ENCODE peak calls at places on chromosomes 16 and 17, in six cellular contexts. H is mesenchymal stem cell, D is neuronal stem cell, P is IMR-90, S is H1, X is trophoblast cell. N is an unnamed sample.

GRCh38 chr16:31214705-31215286 is 877 bp downstream of the TRIM72 start:
- DNase-seq in H (no peak), D (no peak), P (no peak), S (no peak), X (no peak), N (no peak)

GRCh38 chr17:73902416-73903181 is 258.4 kb upstream of the SDK2 start:
- DNase-seq in H (no peak), D (no peak), P (no peak), S (no peak), X (no peak), N (no peak)

GRCh38 chr16:71367243-71367976 is 8.9 kb downstream of the CALB2 start:
- DNase-seq in H (peak), D (peak), P (peak), S (peak), X (peak), N (peak)

GRCh38 chr17:48494335-48494734 is 36.5 kb downstream of the HOXB1 start:
- DNase-seq in H (peak), D (no peak), P (peak), S (no peak), X (no peak), N (no peak)

GRCh38 chr17:48429156-48429555 is 858 bp downstream of the SKAP1 start:
- DNase-seq in H (no peak), D (no peak), P (no peak), S (no peak), X (no peak), N (peak)

GRCh38 chr17:67520282-67520906 is 143.3 kb downstream of the PITPNC1 start:
- DNase-seq in H (peak), D (no peak), P (peak), S (no peak), X (no peak), N (no peak)

GRCh38 chr17:78166416-78166815 is 2.0 kb upstream of the SYNGR2 start:
- DNase-seq in H (no peak), D (no peak), P (no peak), S (no peak), X (no peak), N (no peak)

GRCh38 chr16:68744744-68745280 is 7.7 kb downstream of the CDH1 start:
- DNase-seq in H (no peak), D (no peak), P (peak), S (no peak), X (peak), N (peak)

GRCh38 chr17:31266042-31266441 is 31.0 kb downstream of the OMG start:
- DNase-seq in H (peak), D (no peak), P (no peak), S (no peak), X (no peak), N (peak)

GRCh38 chr17:32299579-32300158 is 34.0 kb downstream of the RHBDL3 start:
- DNase-seq in H (no peak), D (no peak), P (no peak), S (no peak), X (no peak), N (no peak)

GRCh38 chr17:76142044-76143041 is 1.3 kb upstream of the FOXJ1 start:
- DNase-seq in H (no peak), D (no peak), P (no peak), S (no peak), X (no peak), N (no peak)

GRCh38 chr17:45227101-45227591 is 5.5 kb downstream of the FMNL1 start:
- DNase-seq in H (no peak), D (no peak), P (no peak), S (no peak), X (no peak), N (no peak)

GRCh38 chr17:1201132-1201702 is 21.4 kb upstream of the ABR start:
- DNase-seq in H (no peak), D (no peak), P (no peak), S (no peak), X (no peak), N (no peak)

GRCh38 chr16:88886915-88887521 is 20.6 kb upstream of the PABPN1L start:
- DNase-seq in H (peak), D (no peak), P (peak), S (no peak), X (no peak), N (no peak)

GRCh38 chr17:50046667-50047066 is 9.2 kb upstream of the ITGA3 start:
- DNase-seq in H (no peak), D (no peak), P (no peak), S (no peak), X (no peak), N (no peak)

GRCh38 chr17:82148997-82149396 is 51.0 kb upstream of the FASN start:
- DNase-seq in H (no peak), D (no peak), P (no peak), S (no peak), X (no peak), N (no peak)

GRCh38 chr16:53754938-53755910 is 51.3 kb downstream of the FTO start:
- DNase-seq in H (peak), D (no peak), P (peak), S (no peak), X (no peak), N (no peak)

GRCh38 chr17:40224707-40225092 is 5.6 kb downstream of the WIPF2 start:
- DNase-seq in H (no peak), D (no peak), P (peak), S (no peak), X (no peak), N (no peak)

GRCh38 chr17:42221886-42222745 is 27.8 kb upstream of the GHDC start:
- DNase-seq in H (peak), D (peak), P (peak), S (peak), X (peak), N (peak)

GRCh38 chr16:11399261-11399831 is 54.1 kb downstream of the RMI2 start:
- DNase-seq in H (no peak), D (no peak), P (no peak), S (no peak), X (no peak), N (no peak)

GRCh38 chr17:57940217-57940616 is 15.0 kb downstream of the CUEDC1 start:
- DNase-seq in H (no peak), D (no peak), P (no peak), S (no peak), X (no peak), N (no peak)

GRCh38 chr16:49365711-49366509 is 7.7 kb upstream of the C16orf78 start:
- DNase-seq in H (no peak), D (no peak), P (no peak), S (no peak), X (no peak), N (no peak)

GRCh38 chr17:67246648-67247415 is 1.8 kb upstream of the HELZ start:
- DNase-seq in H (peak), D (no peak), P (peak), S (peak), X (peak), N (peak)

GRCh38 chr17:6303664-6304063 is 131.3 kb downstream of the AIPL1 start:
- DNase-seq in H (peak), D (peak), P (no peak), S (no peak), X (no peak), N (peak)

GRCh38 chr17:65699459-65699858 is 138.0 kb upstream of the AXIN2 start:
- DNase-seq in H (no peak), D (no peak), P (no peak), S (no peak), X (no peak), N (no peak)

GRCh38 chr17:77119668-77120301 is 21.0 kb upstream of the SEC14L1 start:
- DNase-seq in H (no peak), D (no peak), P (no peak), S (no peak), X (peak), N (no peak)

GRCh38 chr16:65178151-65178550 is 56.3 kb upstream of the CDH11 start:
- DNase-seq in H (peak), D (no peak), P (peak), S (no peak), X (no peak), N (no peak)

GRCh38 chr16:81397058-81397878 is 47.3 kb upstream of the CMIP start:
- DNase-seq in H (no peak), D (no peak), P (no peak), S (no peak), X (no peak), N (no peak)

GRCh38 chr16:30658731-30659506 is 688 bp downstream of the FBRS start:
- DNase-seq in H (peak), D (peak), P (peak), S (peak), X (peak), N (peak)

GRCh38 chr17:67452681-67453554 is 75.8 kb downstream of the PITPNC1 start:
- DNase-seq in H (no peak), D (no peak), P (no peak), S (no peak), X (no peak), N (no peak)

GRCh38 chr16:87970206-87970605 is 19.0 kb downstream of the BANP start:
- DNase-seq in H (no peak), D (no peak), P (peak), S (no peak), X (no peak), N (no peak)

GRCh38 chr16:25126820-25127232 is 15.3 kb downstream of the LCMT1 start:
- DNase-seq in H (peak), D (no peak), P (peak), S (no peak), X (peak), N (peak)

GRCh38 chr17:48545022-48545376 is at the start of gene HOXB2:
- DNase-seq in H (peak), D (no peak), P (peak), S (no peak), X (no peak), N (no peak)

GRCh38 chr17:17079761-17080160 is 37.5 kb downstream of the MPRIP start:
- DNase-seq in H (no peak), D (no peak), P (no peak), S (no peak), X (no peak), N (no peak)

GRCh38 chr17:72426948-72427760 is 306.3 kb downstream of the SOX9 start:
- DNase-seq in H (no peak), D (no peak), P (no peak), S (no peak), X (no peak), N (no peak)

GRCh38 chr17:50779747-50780363 is 12.5 kb upstream of the ANKRD40CL start:
- DNase-seq in H (no peak), D (no peak), P (no peak), S (no peak), X (no peak), N (no peak)

DNA sequence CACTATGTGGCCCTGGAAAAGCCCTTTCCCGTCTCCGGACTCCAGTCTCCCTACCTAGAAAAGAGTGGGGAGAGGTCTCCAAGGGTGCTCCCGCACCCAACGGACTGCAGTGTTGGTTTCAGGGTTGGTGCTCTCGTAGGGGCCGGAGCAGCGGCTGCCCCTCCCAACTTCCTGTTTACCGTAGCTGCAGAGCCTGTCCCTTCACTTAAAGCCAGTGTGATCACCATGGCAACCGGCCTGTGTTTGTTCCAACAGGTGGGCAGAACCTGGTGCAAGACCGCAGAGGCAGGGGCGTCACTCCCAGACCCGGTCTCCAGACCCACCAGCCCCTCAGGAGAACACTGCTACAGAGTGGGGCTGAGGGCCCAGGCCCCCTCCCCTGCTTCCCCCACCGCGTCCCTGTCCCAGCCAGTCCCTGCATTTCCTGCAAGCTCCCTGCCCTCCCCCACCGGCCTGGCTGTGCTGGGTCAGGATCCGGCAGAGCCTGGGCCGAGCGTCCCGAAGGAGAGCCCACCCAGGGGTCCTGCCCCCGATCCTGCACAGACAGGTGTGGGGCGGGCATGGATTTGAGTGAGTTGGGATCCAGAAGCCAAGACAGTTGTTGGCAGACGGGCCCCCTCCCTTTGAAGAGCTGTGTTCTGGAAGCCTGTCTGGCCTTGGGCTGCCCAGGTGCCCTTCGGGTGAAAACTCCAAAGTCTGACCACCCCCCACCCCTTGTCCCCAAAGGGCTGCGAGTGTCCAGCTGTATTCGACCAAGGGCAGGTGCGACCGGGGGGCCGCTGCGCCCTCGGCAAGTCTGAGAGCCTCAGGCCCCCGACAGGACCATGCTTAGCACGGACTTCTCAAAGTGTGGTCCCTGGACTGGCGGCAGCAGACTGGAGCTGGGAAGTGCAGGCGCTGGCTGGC is 1.5 kb upstream of the BAIAP3 start:
- DNase-seq in H (peak), D (no peak), P (peak), S (no peak), X (peak), N (peak)
- H2BK120ac ChIP-seq in H (peak), D (no peak), P (peak), S (peak), X (peak), N (no peak)

DNA sequence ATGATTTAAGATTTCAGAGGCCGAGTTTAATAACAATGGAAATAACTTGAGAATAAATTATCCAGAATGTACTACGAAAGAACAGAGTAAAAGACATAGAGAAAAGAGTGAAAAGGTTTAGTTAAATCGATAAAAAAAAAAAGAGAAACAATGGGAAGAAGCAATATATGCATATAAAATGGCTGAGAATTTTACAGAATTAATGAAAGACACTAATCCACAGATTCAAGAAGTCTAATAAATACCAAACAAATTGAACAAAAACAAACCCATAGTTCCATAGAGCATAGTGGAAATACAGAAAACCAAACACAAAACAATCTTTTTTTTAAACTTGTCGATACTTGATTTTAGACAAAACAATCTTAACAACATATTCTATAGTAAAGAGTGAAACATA is 1.7 kb downstream of the PSME3IP1 start:
- DNase-seq in H (no peak), D (no peak), P (no peak), S (no peak), X (no peak), N (no peak)
- H3K4me3 ChIP-seq in H (no peak), D (no peak), P (no peak), S (peak), X (no peak), N (no peak)

DNA sequence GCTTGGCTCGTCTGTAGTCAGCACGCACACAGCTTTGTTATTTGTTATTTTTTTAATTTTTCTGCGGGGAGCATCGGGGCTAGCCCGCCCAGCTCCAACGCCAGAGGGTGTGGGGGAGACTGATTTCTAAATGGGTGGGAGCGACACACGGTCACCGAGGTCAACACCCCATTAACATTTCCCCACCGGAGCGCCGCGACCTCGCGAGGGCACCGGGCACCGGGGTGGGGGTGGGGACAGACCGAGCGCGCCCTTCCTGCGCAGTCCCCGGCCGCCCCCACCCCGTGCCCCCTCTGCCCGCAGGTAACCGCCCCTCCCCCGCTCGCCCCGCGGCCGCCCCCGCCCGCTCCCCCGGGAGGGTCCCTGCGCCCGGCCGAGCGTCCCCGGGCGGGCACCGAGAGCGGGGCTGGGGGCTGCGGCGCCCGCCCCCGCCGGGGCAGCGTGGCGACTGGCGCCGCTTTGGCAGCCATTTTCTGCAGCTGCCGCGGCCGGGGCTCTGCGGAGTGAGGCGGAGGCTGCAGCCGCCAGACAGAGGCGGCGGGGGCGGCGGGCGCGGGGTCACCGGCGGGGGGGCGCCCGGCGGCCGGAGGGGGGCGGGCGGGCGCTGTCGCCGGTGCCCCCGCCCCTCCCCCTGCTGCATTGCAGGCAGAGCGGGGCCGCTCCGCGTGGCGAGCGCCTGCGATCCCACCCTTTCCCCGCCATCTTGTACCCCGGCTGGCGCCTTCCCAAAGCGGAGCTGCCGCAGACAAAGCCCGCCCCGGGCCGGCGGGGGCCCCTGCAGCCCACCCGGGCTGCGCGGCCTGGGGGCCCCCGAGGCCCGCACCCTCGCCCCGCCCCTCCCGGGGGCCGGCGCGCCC is 16.3 kb upstream of the CBX8 start:
- DNase-seq in H (no peak), D (no peak), P (no peak), S (no peak), X (no peak), N (no peak)
- H2BK120ac ChIP-seq in H (peak), D (peak), P (no peak), S (no peak), X (no peak), N (peak)

DNA sequence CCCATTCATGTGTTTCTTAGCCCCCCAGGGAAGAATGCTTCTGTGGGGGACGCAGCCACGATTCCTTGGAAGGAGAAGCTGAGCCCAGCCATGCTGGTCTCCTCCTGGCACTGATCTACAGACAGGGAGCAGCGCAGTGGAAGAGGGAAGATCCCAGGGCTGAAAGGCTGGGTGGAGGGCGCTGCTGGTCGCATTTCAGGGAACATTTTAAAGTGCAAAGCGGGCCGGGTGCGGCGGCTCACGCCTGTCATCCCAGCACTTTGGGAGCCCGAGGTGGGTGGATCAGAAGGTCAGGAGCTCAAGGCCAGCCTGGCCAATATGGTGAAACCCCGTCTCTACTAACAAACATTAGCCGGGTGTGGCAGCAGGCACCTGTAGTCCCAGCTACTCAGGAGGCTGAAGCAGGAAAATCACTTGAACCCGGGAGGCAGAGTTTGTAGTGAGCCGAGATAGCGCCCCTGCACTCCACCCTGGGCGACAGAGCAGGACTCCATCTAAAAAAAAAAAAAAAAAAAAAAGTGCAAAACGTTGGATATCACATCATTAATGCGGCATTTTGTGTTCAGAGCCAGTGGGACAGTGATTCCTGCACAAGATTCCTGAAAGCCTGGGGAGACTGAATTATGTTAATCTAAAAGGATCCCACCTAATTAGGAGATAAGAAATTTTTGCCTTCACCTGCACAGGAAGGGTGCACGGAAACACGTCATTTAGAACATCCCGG is 558 bp upstream of the CHMP6 start:
- DNase-seq in H (no peak), D (no peak), P (no peak), S (no peak), X (no peak), N (no peak)
- H3K4me3 ChIP-seq in H (peak), D (peak), P (peak), S (peak), X (peak), N (peak)

DNA sequence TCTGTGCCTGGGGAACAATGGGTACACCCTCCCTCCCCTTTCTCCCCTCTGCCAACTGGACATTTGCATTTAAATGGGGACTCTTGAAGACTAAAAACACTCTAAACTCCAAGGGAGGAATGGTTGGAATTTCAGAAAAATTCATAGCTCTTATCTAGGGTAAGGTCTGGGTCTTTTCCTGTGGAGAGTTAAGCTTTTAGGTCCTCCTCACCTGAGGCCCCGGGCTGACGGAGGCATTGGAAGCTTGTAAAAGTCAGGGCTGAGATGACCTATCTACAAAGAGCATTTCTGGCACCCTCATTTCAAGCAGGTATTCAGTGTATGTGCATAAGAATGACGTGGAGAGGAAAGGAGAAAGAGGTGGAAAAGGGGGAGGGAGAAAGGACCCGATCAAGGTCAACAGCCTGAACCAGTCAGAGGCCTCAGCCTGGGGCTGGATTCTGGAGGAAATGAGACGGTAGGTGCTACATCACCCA is 78.0 kb downstream of the RAP1GAP2 start:
- DNase-seq in H (no peak), D (no peak), P (no peak), S (peak), X (peak), N (peak)
- H2BK120ac ChIP-seq in H (no peak), D (no peak), P (no peak), S (no peak), X (peak), N (no peak)

N was measured in mesendoderm.